ENCODE peak calls at places on chromosomes 11 and 22, in six cellular contexts. K is H1, Z is ovary, L is left lung, B is left ventricle myocardium inferior, T is Karpas-422. W is an unnamed sample.
A peak's percentile ranks its signal among the peaks of the same experiment; 100 is the strongest.

GRCh38 chr22:17471901-17472566 is 91.3 kb upstream of the SLC25A18 start:
- DNase-seq in K (no peak), Z (no peak), L (no peak), B (peak; percentile 26), T (no peak), W (no peak)

GRCh38 chr11:27520226-27520625 is 13.7 kb upstream of the LIN7C start:
- DNase-seq in K (no peak), Z (no peak), L (no peak), B (no peak), T (no peak), W (no peak)

GRCh38 chr22:46055176-46055850 is 78.4 kb upstream of the WNT7B start:
- DNase-seq in K (no peak), Z (peak; percentile 75), L (peak; percentile 46), B (peak; percentile 63), T (no peak), W (peak; percentile 62)

GRCh38 chr22:20494978-20495860 is at the start of gene KLHL22:
- DNase-seq in K (no peak), Z (no peak), L (peak; percentile 43), B (no peak), T (peak; percentile 74), W (no peak)

GRCh38 chr11:70176940-70177689 is 26.0 kb upstream of the FADD start:
- DNase-seq in K (peak; percentile 27), Z (no peak), L (no peak), B (no peak), T (peak; percentile 85), W (no peak)

GRCh38 chr11:132347156-132348090 is 977.0 kb downstream of the NTM start:
- DNase-seq in K (no peak), Z (no peak), L (no peak), B (no peak), T (no peak), W (no peak)

GRCh38 chr22:24845036-24845918 is 39.3 kb downstream of the SGSM1 start:
- DNase-seq in K (no peak), Z (peak; percentile 42), L (no peak), B (no peak), T (no peak), W (no peak)

GRCh38 chr11:16195659-16196058 is 160.7 kb downstream of the SOX6 start:
- DNase-seq in K (no peak), Z (no peak), L (no peak), B (no peak), T (no peak), W (no peak)

GRCh38 chr11:104588975-104589374 is 309.3 kb downstream of the CASP12 start:
- DNase-seq in K (no peak), Z (no peak), L (no peak), B (no peak), T (no peak), W (no peak)

GRCh38 chr11:86952933-86953637 is 2.1 kb downstream of the FZD4 start:
- DNase-seq in K (no peak), Z (no peak), L (no peak), B (no peak), T (no peak), W (no peak)

GRCh38 chr11:100612766-100613165 is 74.3 kb upstream of the ARHGAP42 start:
- DNase-seq in K (no peak), Z (no peak), L (no peak), B (no peak), T (no peak), W (no peak)

DNA sequence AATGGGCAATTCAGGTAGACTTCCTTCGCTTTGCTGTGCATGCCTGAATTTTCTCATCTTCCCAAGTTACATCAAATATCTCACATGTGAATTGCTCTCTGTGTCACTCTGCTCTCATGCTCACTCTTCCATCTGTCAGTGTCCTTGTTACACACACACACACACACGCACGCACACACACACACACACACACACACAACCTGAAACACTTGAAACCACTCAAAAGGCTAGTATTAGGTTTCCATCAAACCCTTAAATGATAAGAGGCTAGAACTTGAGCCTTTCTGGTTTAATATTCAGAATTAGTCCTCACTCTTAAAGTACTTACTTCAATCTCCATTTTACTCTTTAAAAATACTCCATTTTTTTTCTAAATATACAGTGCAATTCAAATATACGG is 282.4 kb downstream of the C11orf87 start:
- DNase-seq in K (no peak), Z (no peak), L (no peak), B (no peak), T (no peak), W (no peak)
- H3K4me3 ChIP-seq in K (no peak overlapping the region), Z (no peak overlapping the region), L (no peak overlapping the region), B (no peak overlapping the region), T (no peak overlapping the region), W (no peak overlapping the region)

DNA sequence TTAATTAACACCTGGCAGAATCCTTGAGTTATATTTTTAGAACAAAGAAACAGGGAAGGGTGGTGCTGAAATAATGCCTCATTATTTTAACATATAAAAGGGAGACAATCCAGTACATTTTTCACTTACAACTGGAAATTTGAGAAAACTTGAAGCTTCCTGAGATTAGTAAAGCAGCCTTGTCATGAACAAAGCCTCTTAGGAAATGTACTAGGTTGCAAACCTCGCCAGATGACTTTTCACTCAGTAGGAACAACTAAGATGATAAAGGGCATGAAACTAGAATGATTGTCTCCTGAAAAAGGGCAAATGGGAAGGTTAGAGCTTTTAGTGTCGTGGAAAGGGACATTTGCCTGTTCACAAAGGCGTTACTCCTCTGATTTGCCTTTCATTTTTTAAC is 289.6 kb downstream of the ETS1 start:
- DNase-seq in K (no peak), Z (no peak), L (no peak), B (no peak), T (no peak), W (no peak)
- H3K4me1 ChIP-seq in K (no peaks in the 10 kb centered on the region), Z (no peaks in the 10 kb centered on the region), L (no peaks in the 10 kb centered on the region), B (peaks cover 62% of the 10 kb centered on the region), T (peaks cover 2% of the 10 kb centered on the region), W (no peaks in the 10 kb centered on the region)

GRCh38 chr22:30348837-30349236 is 7.9 kb downstream of the SF3A1 start:
- DNase-seq in K (no peak), Z (no peak), L (no peak), B (no peak), T (no peak), W (no peak)
- H3K4me3 ChIP-seq in K (no peak overlapping the region), Z (no peak overlapping the region), L (no peak overlapping the region), B (no peak overlapping the region), T (no peak overlapping the region), W (no peak overlapping the region)

GRCh38 chr11:130148927-130149326 is 10.7 kb upstream of the ST14 start:
- DNase-seq in K (no peak), Z (no peak), L (no peak), B (no peak), T (no peak), W (no peak)
- H3K4me1 ChIP-seq in K (peaks cover 8% of the 10 kb centered on the region), Z (no peaks in the 10 kb centered on the region), L (peaks cover 14% of the 10 kb centered on the region), B (peaks cover 32% of the 10 kb centered on the region), T (no peaks in the 10 kb centered on the region), W (peaks cover 9% of the 10 kb centered on the region)

GRCh38 chr22:44364750-44365118 is 52.0 kb upstream of the SHISAL1 start:
- DNase-seq in K (no peak), Z (peak; percentile 43), L (no peak), B (peak; percentile 34), T (no peak), W (peak; percentile 33)

GRCh38 chr22:44363980-44364749 is 51.4 kb upstream of the SHISAL1 start:
- DNase-seq in K (no peak), Z (peak; percentile 43), L (no peak), B (peak; percentile 58), T (no peak), W (peak; percentile 32)

GRCh38 chr22:44361391-44362126 is 48.8 kb upstream of the SHISAL1 start:
- DNase-seq in K (no peak), Z (peak; percentile 36), L (no peak), B (no peak), T (no peak), W (peak; percentile 60)

GRCh38 chr22:44362249-44363040 is 49.7 kb upstream of the SHISAL1 start:
- DNase-seq in K (no peak), Z (peak; percentile 17), L (no peak), B (no peak), T (no peak), W (peak; percentile 14)

DNA sequence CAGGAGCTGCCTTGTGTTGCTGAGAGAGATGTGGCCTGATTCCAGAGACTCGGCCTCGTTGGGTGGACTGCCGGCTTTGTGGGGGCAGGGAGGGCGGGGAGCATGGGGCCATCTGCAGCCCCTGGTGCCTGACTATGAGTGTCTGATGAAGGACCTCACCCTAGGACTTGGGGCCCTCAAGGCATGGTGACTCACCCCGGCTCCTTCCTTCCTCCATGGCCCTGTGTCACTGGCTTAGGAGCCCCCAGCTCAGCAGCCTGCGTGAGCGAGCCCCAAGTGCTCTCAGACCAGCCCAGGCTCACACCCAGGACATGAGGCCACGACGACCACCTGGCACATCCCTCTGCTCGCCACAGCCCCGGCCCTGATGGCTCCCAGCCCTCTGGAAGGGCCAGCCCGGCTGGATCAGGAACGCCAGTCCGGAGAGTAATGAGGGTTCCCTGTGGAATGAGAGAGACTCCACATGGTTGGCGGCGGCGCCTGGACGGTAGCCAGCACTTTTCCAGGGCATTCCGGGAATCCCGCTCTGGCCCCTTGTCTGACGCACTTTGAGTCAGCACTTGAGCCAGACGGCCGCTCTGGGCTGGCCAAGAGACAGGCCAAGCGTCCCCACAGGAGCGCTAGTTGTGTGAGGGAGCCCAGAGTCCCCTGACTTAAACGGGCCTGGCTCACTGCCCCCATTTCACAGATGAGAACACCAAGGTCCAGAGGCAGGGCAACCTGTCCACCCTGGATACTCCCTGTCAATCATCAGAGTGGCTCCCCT is 50.6 kb upstream of the SHISAL1 start:
- DNase-seq in K (no peak), Z (peak; percentile 96), L (peak; percentile 88), B (peak; percentile 92), T (no peak), W (peak; percentile 93)
- H3K4me3 ChIP-seq in K (no peak overlapping the region), Z (no peak overlapping the region), L (no peak overlapping the region), B (peak overlapping the region; percentile 10), T (no peak overlapping the region), W (no peak overlapping the region)

DNA sequence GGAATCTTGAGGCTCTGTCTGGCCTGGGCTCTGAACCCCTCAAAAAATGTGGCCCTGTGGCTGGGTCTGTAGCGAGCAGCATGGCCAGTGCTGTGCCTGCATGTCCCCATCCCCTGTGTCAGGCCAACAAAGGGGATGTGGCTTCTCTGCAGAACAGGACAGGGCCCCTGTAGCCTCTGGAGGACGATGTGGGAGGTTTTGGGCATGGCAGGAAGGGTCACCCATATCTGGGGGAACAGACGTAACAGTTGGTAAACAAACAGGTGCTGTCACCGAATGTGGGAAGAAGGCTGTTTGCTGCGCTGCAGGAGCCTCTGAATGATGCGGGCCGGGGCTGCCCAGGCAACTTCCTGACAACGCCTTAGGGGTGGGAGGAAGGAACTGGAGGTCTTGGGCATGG is 35.0 kb downstream of the LRP5 start:
- DNase-seq in K (no peak), Z (no peak), L (no peak), B (no peak), T (no peak), W (no peak)
- H3K4me1 ChIP-seq in K (peaks cover 12% of the 10 kb centered on the region), Z (peaks cover 15% of the 10 kb centered on the region), L (no peaks in the 10 kb centered on the region), B (peaks cover 81% of the 10 kb centered on the region), T (no peaks in the 10 kb centered on the region), W (peaks cover 10% of the 10 kb centered on the region)

W was measured in RWPE2.